ENCODE peak calls at places on chromosomes 7 and 10, in seven cellular contexts. Q is GM23248, Y is PC-3, K is HCT116, J is GM23338, O is hepatocyte, F is neural progenitor cell. U is an unnamed sample.

GRCh38 chr7:141697211-141697871 is 4.6 kb downstream of the DENND11 start:
- DNase-seq in F (no peak), K (no peak), Y (peak; percentile 81), O (no peak), J (no peak), Q (peak; percentile 49), U (no peak)

GRCh38 chr10:101588879-101589278 is 758 bp downstream of the DPCD start:
- DNase-seq in J (no peak), Y (no peak), K (peak; percentile 6), Q (peak; percentile 74), F (no peak), O (peak; percentile 51), U (no peak)

GRCh38 chr10:130048081-130048480 is 62.5 kb downstream of the C10orf143 start:
- DNase-seq in K (no peak), O (no peak), Q (no peak), Y (no peak), J (no peak), F (no peak), U (no peak)

GRCh38 chr10:109933984-109934565 is 10.8 kb upstream of the XPNPEP1 start:
- DNase-seq in F (no peak), O (no peak), Y (no peak), K (no peak), Q (peak; percentile 39), J (peak; percentile 63), U (no peak)

GRCh38 chr10:113997428-113997827 is 46.2 kb upstream of the ADRB1 start:
- DNase-seq in Y (no peak), J (no peak), Q (no peak), F (no peak), K (no peak), O (no peak), U (no peak)

GRCh38 chr7:138245216-138245615 is 169.0 kb downstream of the AKR1D1 start:
- DNase-seq in Q (no peak), Y (no peak), K (no peak), F (no peak), J (no peak), O (peak; percentile 20), U (no peak)

GRCh38 chr7:103851357-103851756 is 138.1 kb downstream of the RELN start:
- DNase-seq in K (no peak), F (peak; percentile 63), J (peak; percentile 80), O (peak; percentile 63), Y (no peak), Q (peak; percentile 61), U (no peak)

GRCh38 chr7:27697861-27698430 is 35.3 kb upstream of the HIBADH start:
- DNase-seq in Y (peak; percentile 28), Q (peak; percentile 33), F (no peak), K (peak; percentile 8), J (no peak), O (peak; percentile 63), U (peak; percentile 64)

GRCh38 chr7:27199820-27200760 is at the start of gene HOXA13:
- DNase-seq in Y (peak; percentile 92), F (peak; percentile 75), K (peak; percentile 48), O (peak; percentile 89), Q (peak; percentile 74), J (peak; percentile 61), U (peak; percentile 74)

GRCh38 chr10:122812751-122813150 is 32.9 kb downstream of the CUZD1 start:
- DNase-seq in O (no peak), K (no peak), Q (no peak), J (no peak), Y (no peak), F (no peak), U (no peak)

GRCh38 chr7:27397503-27397902 is 154.9 kb downstream of the EVX1 start:
- DNase-seq in Y (no peak), K (no peak), F (no peak), Q (no peak), O (no peak), J (no peak), U (no peak)

GRCh38 chr10:47354162-47354561 is 6.0 kb downstream of the RBP3 start:
- DNase-seq in Q (peak; percentile 15), O (peak; percentile 53), F (no peak), Y (peak; percentile 29), J (no peak), K (no peak), U (no peak)

GRCh38 chr7:1666779-1667565 is 3.1 kb upstream of the ELFN1 start:
- DNase-seq in O (peak; percentile 30), F (peak; percentile 52), Y (no peak), K (no peak), J (peak; percentile 28), Q (peak; percentile 62), U (no peak)

GRCh38 chr7:150531704-150532103 is 17.0 kb downstream of the GIMAP7 start:
- DNase-seq in O (no peak), Q (no peak), F (no peak), J (no peak), Y (no peak), K (no peak), U (no peak)

GRCh38 chr7:5494683-5495561 is 71.3 kb upstream of the TNRC18 start:
- DNase-seq in J (peak; percentile 94), F (peak; percentile 90), K (peak; percentile 48), O (peak; percentile 92), Y (peak; percentile 83), Q (peak; percentile 89), U (peak; percentile 85)

GRCh38 chr7:127911968-127912511 is 119.2 kb downstream of the LRRC4 start:
- DNase-seq in F (no peak), K (no peak), O (no peak), J (no peak), Q (no peak), Y (no peak), U (peak; percentile 64)

GRCh38 chr7:155597753-155598140 is 46.7 kb upstream of the RBM33 start:
- DNase-seq in J (no peak), O (no peak), K (no peak), Y (no peak), Q (no peak), F (no peak), U (no peak)

GRCh38 chr7:24456526-24457214 is 116.6 kb upstream of the PALS2 start:
- DNase-seq in Q (no peak), Y (no peak), J (no peak), K (no peak), F (no peak), O (peak; percentile 39), U (no peak)

GRCh38 chr7:24457215-24457549 is 116.1 kb upstream of the PALS2 start:
- DNase-seq in O (no peak), F (no peak), J (no peak), Y (no peak), Q (no peak), K (no peak), U (no peak)

DNA sequence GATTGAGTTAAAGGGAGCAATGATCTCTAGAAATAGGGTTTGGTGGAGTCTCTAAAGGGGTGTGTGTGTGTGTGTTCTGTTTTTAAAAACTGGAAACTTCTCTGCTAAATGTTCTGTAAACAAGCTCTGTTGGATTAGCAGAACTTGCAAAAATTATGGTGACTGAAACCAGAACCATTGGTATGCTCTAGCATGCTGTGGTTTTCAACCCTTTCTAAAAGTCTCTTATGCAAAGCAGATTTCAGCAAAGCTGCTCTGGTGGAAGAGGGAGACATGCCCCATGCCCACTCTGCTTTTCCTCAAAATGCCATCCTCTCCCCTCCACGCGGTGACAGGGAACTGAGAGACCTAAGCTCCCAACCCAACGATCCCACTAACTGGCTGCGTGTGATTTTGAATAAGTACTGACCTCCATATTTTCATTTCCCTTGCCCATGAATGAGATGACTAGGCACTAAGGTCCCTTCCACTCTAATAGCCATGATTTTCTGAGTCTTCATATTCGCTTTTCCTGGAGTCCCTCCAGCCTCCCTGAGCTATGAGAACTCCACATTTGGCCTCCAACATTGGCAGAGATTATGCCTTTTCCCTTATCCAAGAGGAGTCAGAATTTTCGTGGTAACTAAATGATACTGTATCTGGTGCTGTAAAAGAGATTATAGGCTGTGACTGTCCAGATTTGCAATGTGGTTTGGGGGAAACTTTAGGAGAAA is 117.3 kb upstream of the PALS2 start:
- DNase-seq in Q (no peak), J (no peak), K (no peak), O (no peak), F (no peak), Y (no peak), U (no peak)
- H2AFZ ChIP-seq in Q (no peak overlapping the region), J (peak overlapping the region; percentile 90), K (no peak overlapping the region), O (no peak overlapping the region), F (peak overlapping the region; percentile 19), Y (no peak overlapping the region), U (no peak overlapping the region)

DNA sequence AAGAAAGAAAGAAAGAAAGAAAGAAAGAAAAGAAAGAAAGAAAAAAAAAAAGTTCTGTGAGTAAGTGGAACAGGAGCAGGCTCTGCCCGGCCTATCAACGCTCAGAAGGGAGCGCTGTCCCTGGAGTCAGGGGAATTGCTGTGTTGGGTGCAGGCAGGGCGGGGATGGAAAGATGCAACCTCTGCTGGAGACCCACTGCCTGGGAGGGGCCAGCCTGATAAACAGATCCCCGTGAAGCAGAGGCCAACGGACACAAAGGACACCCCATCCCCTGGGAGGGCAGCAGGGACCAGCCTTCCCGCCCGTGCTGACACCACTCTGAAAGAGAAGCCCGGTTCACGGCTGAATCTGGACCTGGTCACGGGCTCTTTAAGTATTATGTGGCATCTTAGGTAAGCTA is 54.5 kb downstream of the TCERG1L start:
- DNase-seq in Y (no peak), J (no peak), Q (no peak), K (no peak), O (no peak), F (no peak), U (no peak)
- H3K4me1 ChIP-seq in Y (no peaks in the 10 kb centered on the region), J (no peaks in the 10 kb centered on the region), Q (no peaks in the 10 kb centered on the region), K (no peaks in the 10 kb centered on the region), O (no peaks in the 10 kb centered on the region), F (no peaks in the 10 kb centered on the region), U (no peaks in the 10 kb centered on the region)

GRCh38 chr7:97128736-97129135 is 11.2 kb downstream of the SDHAF3 start:
- DNase-seq in Y (no peak), J (no peak), Q (no peak), F (no peak), K (no peak), O (no peak), U (no peak)

GRCh38 chr7:97126483-97127171 is 9.1 kb downstream of the SDHAF3 start:
- DNase-seq in O (peak; percentile 16), K (no peak), F (peak; percentile 73), Y (no peak), J (peak; percentile 68), Q (no peak), U (no peak)

GRCh38 chr7:97133166-97133565 is 15.7 kb downstream of the SDHAF3 start:
- DNase-seq in F (peak; percentile 9), K (no peak), O (no peak), Y (no peak), J (no peak), Q (no peak), U (no peak)

GRCh38 chr7:97130417-97131139 is 13.1 kb downstream of the SDHAF3 start:
- DNase-seq in O (no peak), J (no peak), Y (no peak), F (peak; percentile 23), Q (no peak), K (no peak), U (no peak)
- TF ChIP-seq EZH2phosphoT487 in O (no peak), J (no peak), Y (no peak), F (no peak), Q (no peak), K (no peak), U (no peak)

GRCh38 chr10:52900564-52900963 is 128.0 kb upstream of the MBL2 start:
- DNase-seq in J (no peak), Q (no peak), K (no peak), Y (no peak), F (no peak), O (no peak), U (no peak)

GRCh38 chr10:52906046-52906445 is 133.5 kb upstream of the MBL2 start:
- DNase-seq in Y (peak; percentile 82), O (no peak), K (no peak), F (no peak), J (no peak), Q (no peak), U (no peak)

GRCh38 chr10:52908483-52908882 is 135.9 kb upstream of the MBL2 start:
- DNase-seq in J (peak; percentile 79), O (no peak), Y (no peak), Q (no peak), F (no peak), K (no peak), U (no peak)

GRCh38 chr10:52903397-52903938 is 130.9 kb upstream of the MBL2 start:
- DNase-seq in Q (no peak), K (no peak), Y (no peak), F (peak; percentile 30), J (peak; percentile 64), O (no peak), U (no peak)
- H2AFZ ChIP-seq in Q (no peak overlapping the region), K (no peak overlapping the region), Y (no peak overlapping the region), F (peak overlapping the region; percentile 58), J (no peak overlapping the region), O (no peak overlapping the region), U (no peak overlapping the region)

U was measured in OCI-LY7.